ENCODE peak calls at places on chromosomes 1 and 21, in seven cellular contexts. H, U, X, A, G, W and V are unnamed samples.
A peak's percentile ranks its signal among the peaks of the same experiment; 100 is the strongest.

GRCh38 chr1:186681806-186682205 is 1.6 kb upstream of the PTGS2 start:
- DNase-seq in H (no peak), U (peak; percentile 26), X (no peak), A (no peak), G (no peak), W (peak; percentile 23), V (no peak)

GRCh38 chr1:241808265-241808664 is 39.7 kb upstream of the EXO1 start:
- DNase-seq in H (no peak), U (no peak), X (no peak), A (no peak), G (no peak), W (no peak), V (no peak)

GRCh38 chr21:35840197-35840799 is 220.0 kb downstream of the SETD4 start:
- DNase-seq in H (no peak), U (peak; percentile 72), X (peak; percentile 68), A (peak; percentile 52), G (peak; percentile 54), W (peak; percentile 74), V (peak; percentile 37)

GRCh38 chr1:48571303-48571987 is 99.4 kb upstream of the SPATA6 start:
- DNase-seq in H (no peak), U (no peak), X (no peak), A (no peak), G (no peak), W (no peak), V (no peak)

GRCh38 chr1:102733491-102734236 is 374.7 kb downstream of the COL11A1 start:
- DNase-seq in H (no peak), U (no peak), X (no peak), A (no peak), G (no peak), W (no peak), V (no peak)

GRCh38 chr1:27961646-27962221 is 2.0 kb downstream of the XKR8 start:
- DNase-seq in H (no peak), U (no peak), X (no peak), A (no peak), G (no peak), W (no peak), V (no peak)

GRCh38 chr21:18023099-18023498 is 203.9 kb upstream of the C21orf91 start:
- DNase-seq in H (no peak), U (no peak), X (no peak), A (no peak), G (no peak), W (no peak), V (no peak)

GRCh38 chr1:172638885-172639831 is 19.7 kb upstream of the FASLG start:
- DNase-seq in H (no peak), U (peak; percentile 40), X (no peak), A (no peak), G (peak; percentile 91), W (peak; percentile 64), V (peak; percentile 49)

GRCh38 chr1:241844593-241844992 is 3.4 kb upstream of the EXO1 start:
- DNase-seq in H (no peak), U (no peak), X (no peak), A (no peak), G (no peak), W (no peak), V (no peak)

GRCh38 chr1:57770772-57771171 is 346.9 kb upstream of the DAB1 start:
- DNase-seq in H (no peak), U (peak; percentile 10), X (no peak), A (no peak), G (no peak), W (no peak), V (no peak)
- TF ChIP-seq CTCF in H (no peak), U (no peak), X (no peak), A (peak; percentile 12), G (no peak), W (peak; percentile 25), V (no peak)

GRCh38 chr1:204834752-204835151 is 35.9 kb upstream of the NFASC start:
- DNase-seq in H (no peak), U (no peak), X (no peak), A (no peak), G (no peak), W (no peak), V (no peak)

GRCh38 chr1:204841316-204841715 is 29.3 kb upstream of the NFASC start:
- DNase-seq in H (no peak), U (no peak), X (no peak), A (no peak), G (no peak), W (no peak), V (no peak)

GRCh38 chr1:204834329-204834728 is 36.3 kb upstream of the NFASC start:
- DNase-seq in H (no peak), U (no peak), X (no peak), A (no peak), G (no peak), W (no peak), V (no peak)

GRCh38 chr1:204836856-204837255 is 33.8 kb upstream of the NFASC start:
- DNase-seq in H (no peak), U (no peak), X (no peak), A (no peak), G (no peak), W (no peak), V (no peak)

GRCh38 chr1:204837440-204838084 is 33.1 kb upstream of the NFASC start:
- DNase-seq in H (no peak), U (peak; percentile 45), X (peak; percentile 38), A (no peak), G (peak; percentile 82), W (peak; percentile 11), V (peak; percentile 32)
- TF ChIP-seq CTCF in H (no peak), U (no peak), X (no peak), A (no peak), G (no peak), W (peak; percentile 17), V (no peak)

GRCh38 chr1:18302788-18303413 is 177.8 kb upstream of the KLHDC7A start:
- DNase-seq in H (no peak), U (no peak), X (no peak), A (no peak), G (no peak), W (no peak), V (no peak)
- TF ChIP-seq CTCF in H (no peak), U (peak; percentile 36), X (no peak), A (no peak), G (peak; percentile 18), W (no peak), V (peak; percentile 29)

GRCh38 chr1:154974808-154975408 is 427 bp downstream of the CKS1B start:
- DNase-seq in H (peak; percentile 94), U (peak; percentile 98), X (peak; percentile 95), A (peak; percentile 96), G (peak; percentile 89), W (no peak), V (peak; percentile 89)

GRCh38 chr1:154972213-154972516 is 1.6 kb upstream of the SHC1 start:
- DNase-seq in H (no peak), U (no peak), X (no peak), A (no peak), G (no peak), W (no peak), V (no peak)

GRCh38 chr1:154974086-154974807 is at the start of gene CKS1B:
- DNase-seq in H (peak; percentile 98), U (peak; percentile 100), X (peak; percentile 97), A (peak; percentile 97), G (peak; percentile 99), W (peak; percentile 100), V (peak; percentile 93)

GRCh38 chr1:154972517-154973343 is 1.8 kb upstream of the CKS1B start:
- DNase-seq in H (peak; percentile 66), U (peak; percentile 97), X (peak; percentile 83), A (peak; percentile 74), G (peak; percentile 88), W (peak; percentile 87), V (no peak)

DNA sequence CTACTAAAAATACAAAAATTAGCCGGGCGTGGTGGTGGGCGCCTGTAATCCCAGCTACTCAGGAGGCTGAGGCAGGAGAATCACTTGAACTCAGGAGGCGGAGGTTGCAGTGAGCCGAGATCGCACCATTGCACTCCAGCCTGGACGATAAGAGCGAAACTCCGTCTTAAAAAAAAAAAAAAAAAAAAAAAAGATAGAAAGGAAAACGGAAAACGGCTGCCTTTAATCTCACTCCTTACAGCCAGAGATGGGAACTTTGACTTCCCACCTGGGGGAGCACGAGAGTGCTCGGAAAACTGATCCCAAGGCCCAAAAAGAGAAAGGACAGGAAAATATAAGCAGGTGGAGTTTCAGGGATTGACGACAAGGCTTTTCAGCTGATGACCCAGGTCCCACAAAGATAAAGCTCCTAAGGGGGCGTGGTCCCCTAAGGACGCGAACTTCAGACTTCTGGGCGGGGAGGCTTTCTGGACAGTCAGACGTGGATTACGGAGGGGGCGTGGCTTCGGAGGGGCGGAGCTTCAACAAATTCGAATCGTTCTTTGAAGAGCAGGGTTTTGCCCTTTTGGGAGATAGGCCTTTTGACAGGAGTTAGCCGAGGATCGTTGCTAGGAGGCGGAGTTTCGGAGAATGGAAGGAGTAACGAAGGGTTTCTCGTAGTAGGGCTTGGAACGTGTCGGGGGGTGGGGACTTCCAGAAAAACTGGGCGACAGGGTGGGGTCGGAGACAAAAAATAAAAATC is 966 bp upstream of the CKS1B start:
- DNase-seq in H (peak; percentile 99), U (peak; percentile 99), X (peak; percentile 98), A (peak; percentile 99), G (peak; percentile 84), W (peak; percentile 90), V (peak; percentile 88)
- TF ChIP-seq CTCF in H (no peak), U (no peak), X (no peak), A (no peak), G (no peak), W (peak; percentile 28), V (no peak)

DNA sequence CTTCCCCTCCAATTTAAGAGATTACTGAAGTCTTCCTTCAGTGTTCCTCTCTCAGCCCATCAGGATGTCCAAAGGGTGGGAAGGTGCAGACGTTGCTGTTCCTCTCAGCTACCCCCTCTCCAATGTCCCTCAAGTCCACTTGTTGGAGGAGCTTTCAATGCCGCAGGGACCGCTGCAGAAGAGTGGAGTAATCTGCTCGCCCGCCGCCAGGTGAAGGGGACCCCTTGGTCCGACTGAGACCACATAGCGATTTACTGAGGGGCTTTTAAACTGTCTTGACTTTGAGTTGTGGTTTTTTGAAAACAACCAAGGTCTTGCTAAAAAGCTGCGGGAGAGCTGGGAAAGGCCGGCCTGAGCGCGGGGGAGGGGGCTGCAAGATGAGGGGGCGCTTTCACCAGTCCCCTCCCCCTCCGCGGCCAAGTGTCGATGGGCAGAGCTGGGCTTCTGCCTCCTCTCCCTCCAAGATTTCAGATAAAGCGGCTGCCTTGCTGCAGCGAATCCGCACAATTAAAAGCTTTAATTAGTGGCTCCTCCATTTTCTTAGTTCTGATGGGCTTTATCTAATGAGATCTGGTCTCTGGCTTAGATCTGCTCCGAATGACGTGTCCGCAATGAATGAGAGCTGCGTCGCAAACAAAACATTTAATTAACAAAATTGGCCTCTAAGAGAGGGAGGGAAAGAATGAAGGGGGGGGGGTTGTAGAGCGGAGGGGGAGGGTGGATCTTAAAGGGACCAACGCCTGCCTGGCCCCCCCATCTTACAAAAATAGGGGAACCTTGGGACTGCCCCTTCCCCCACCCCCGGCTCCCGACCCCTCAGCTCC is 5.9 kb downstream of the LMO4 start:
- DNase-seq in H (peak; percentile 49), U (no peak), X (no peak), A (peak; percentile 16), G (peak; percentile 30), W (no peak), V (peak; percentile 11)
- TF ChIP-seq CTCF in H (no peak), U (no peak), X (no peak), A (no peak), G (no peak), W (no peak), V (no peak)

DNA sequence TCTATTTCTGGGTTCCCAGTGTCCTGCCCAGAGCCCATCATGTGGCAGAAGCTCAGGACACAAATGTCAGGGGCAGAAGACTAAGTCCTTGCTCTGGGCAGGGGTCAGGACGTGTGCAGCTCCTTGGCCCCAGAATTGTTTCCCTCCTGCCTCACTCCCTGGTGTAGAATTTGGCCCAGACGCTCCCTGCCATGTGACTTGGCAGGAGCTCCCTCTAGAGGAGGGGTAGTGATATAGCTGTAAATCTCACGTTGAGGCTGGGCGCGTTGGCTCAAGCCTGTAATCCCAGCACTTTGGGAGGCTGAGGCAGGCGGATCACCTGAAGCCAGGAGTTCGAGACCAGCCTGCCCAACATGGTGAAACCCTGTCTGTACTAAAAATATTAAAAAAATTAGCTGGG is 91.2 kb downstream of the UBIAD1 start:
- DNase-seq in H (no peak), U (no peak), X (peak; percentile 20), A (peak; percentile 14), G (no peak), W (no peak), V (no peak)
- TF ChIP-seq CTCF in H (no peak), U (peak; percentile 27), X (no peak), A (peak; percentile 10), G (peak; percentile 5), W (no peak), V (peak; percentile 37)